ENCODE peak calls at places on chromosomes 12 and 14, in six cellular contexts. One of them, this sample, is unnamed.

GRCh38 chr12:5432011-5432400 is at the start of gene NTF3:
- DNase-seq in germinal center: no peak
- DNase-seq in foreskin fibroblast: no peak
- DNase-seq in iPS DF 19.7: no peak
- DNase-seq in SK-N-MC: no peak
- DNase-seq in aorta: peak
- DNase-seq in this sample: no peak

GRCh38 chr12:114658002-114658441 is 26.0 kb downstream of the TBX3 start:
- DNase-seq in germinal center: no peak
- DNase-seq in foreskin fibroblast: no peak
- DNase-seq in iPS DF 19.7: no peak
- DNase-seq in SK-N-MC: no peak
- DNase-seq in aorta: no peak
- DNase-seq in this sample: no peak

GRCh38 chr14:94373708-94374107 is 14.7 kb downstream of the SERPINA1 start:
- DNase-seq in germinal center: no peak
- DNase-seq in foreskin fibroblast: peak
- DNase-seq in iPS DF 19.7: no peak
- DNase-seq in SK-N-MC: no peak
- DNase-seq in aorta: no peak
- DNase-seq in this sample: no peak

GRCh38 chr12:122473543-122474323 is 27.0 kb downstream of the ZCCHC8 start:
- DNase-seq in germinal center: no peak
- DNase-seq in foreskin fibroblast: no peak
- DNase-seq in iPS DF 19.7: no peak
- DNase-seq in SK-N-MC: no peak
- DNase-seq in aorta: peak
- DNase-seq in this sample: no peak

GRCh38 chr12:95318071-95318545 is 100.5 kb downstream of the VEZT start:
- DNase-seq in germinal center: no peak
- DNase-seq in foreskin fibroblast: peak
- DNase-seq in iPS DF 19.7: no peak
- DNase-seq in SK-N-MC: no peak
- DNase-seq in aorta: no peak
- DNase-seq in this sample: no peak

GRCh38 chr14:61218765-61219164 is 62.4 kb downstream of the TMEM30B start:
- DNase-seq in germinal center: no peak
- DNase-seq in foreskin fibroblast: peak
- DNase-seq in iPS DF 19.7: no peak
- DNase-seq in SK-N-MC: no peak
- DNase-seq in aorta: no peak
- DNase-seq in this sample: no peak

GRCh38 chr14:103530390-103530789 is 1.4 kb downstream of the TRMT61A start:
- DNase-seq in germinal center: no peak
- DNase-seq in foreskin fibroblast: no peak
- DNase-seq in iPS DF 19.7: no peak
- DNase-seq in SK-N-MC: no peak
- DNase-seq in aorta: no peak
- DNase-seq in this sample: no peak

GRCh38 chr14:95138876-95139275 is 18.5 kb downstream of the DICER1 start:
- DNase-seq in germinal center: no peak
- DNase-seq in foreskin fibroblast: no peak
- DNase-seq in iPS DF 19.7: no peak
- DNase-seq in SK-N-MC: no peak
- DNase-seq in aorta: no peak
- DNase-seq in this sample: no peak

GRCh38 chr12:89960011-89960507 is 251.4 kb upstream of the ATP2B1 start:
- DNase-seq in germinal center: no peak
- DNase-seq in foreskin fibroblast: no peak
- DNase-seq in iPS DF 19.7: no peak
- DNase-seq in SK-N-MC: no peak
- DNase-seq in aorta: no peak
- DNase-seq in this sample: no peak

GRCh38 chr14:67167420-67168109 is 21.7 kb upstream of the GARIN2 start:
- DNase-seq in germinal center: no peak
- DNase-seq in foreskin fibroblast: no peak
- DNase-seq in iPS DF 19.7: no peak
- DNase-seq in SK-N-MC: no peak
- DNase-seq in aorta: no peak
- DNase-seq in this sample: no peak

GRCh38 chr12:50022903-50023302 is 2.4 kb downstream of the RACGAP1 start:
- DNase-seq in germinal center: no peak
- DNase-seq in foreskin fibroblast: no peak
- DNase-seq in iPS DF 19.7: no peak
- DNase-seq in SK-N-MC: no peak
- DNase-seq in aorta: no peak
- DNase-seq in this sample: no peak